ENCODE peak calls at places on chromosomes 16 and 17, in ten cellular contexts. G is PC-3, M is A549, L is HFF-Myc, P is pancreas, I is heart left ventricle, Q is AG09319, H is endothelial cell, W is body of pancreas, Y is tibial artery. S is an unnamed sample.
A peak's percentile ranks its signal among the peaks of the same experiment; 100 is the strongest.

GRCh38 chr17:57785032-57785431 is 39.9 kb upstream of the CCDC182 start:
- DNase-seq in G (no peak), P (no peak), H (no peak), Y (no peak), W (peak; percentile 16), Q (no peak), M (no peak), I (peak; percentile 63), L (no peak), S (no peak)

GRCh38 chr16:57361384-57361783 is 2.8 kb downstream of the CCL22 start:
- DNase-seq in H (no peak), Q (no peak), P (peak; percentile 65), G (no peak), L (no peak), M (no peak), I (no peak), W (peak; percentile 54), Y (no peak), S (no peak)

GRCh38 chr17:45305532-45306087 is 11.2 kb downstream of the MAP3K14 start:
- DNase-seq in M (no peak), P (no peak), G (no peak), H (no peak), I (no peak), W (no peak), Y (no peak), L (no peak), Q (no peak), S (no peak)

GRCh38 chr16:87948119-87948545 is 3.1 kb upstream of the BANP start:
- DNase-seq in W (no peak), Y (no peak), M (no peak), L (no peak), I (no peak), H (no peak), P (no peak), Q (no peak), G (no peak), S (no peak)

GRCh38 chr17:78396436-78397335 is 18.2 kb downstream of the PGS1 start:
- DNase-seq in Q (no peak), I (peak; percentile 71), H (no peak), M (no peak), L (no peak), G (no peak), W (peak; percentile 84), P (peak; percentile 83), Y (no peak), S (no peak)

GRCh38 chr16:24851700-24852099 is 5.9 kb downstream of the SLC5A11 start:
- DNase-seq in Y (no peak), P (no peak), W (no peak), Q (no peak), L (no peak), M (peak; percentile 63), I (no peak), H (no peak), G (peak; percentile 48), S (peak; percentile 37)

GRCh38 chr16:67481561-67482259 is 753 bp upstream of the ATP6V0D1 start:
- DNase-seq in Q (no peak), M (no peak), G (no peak), L (no peak), P (peak; percentile 79), Y (no peak), I (peak; percentile 60), H (no peak), W (peak; percentile 54), S (peak; percentile 21)

GRCh38 chr17:46736100-46736499 is 82.4 kb downstream of the WNT3 start:
- DNase-seq in W (no peak), Q (no peak), M (no peak), I (no peak), P (no peak), G (no peak), Y (no peak), H (no peak), L (no peak), S (no peak)

GRCh38 chr17:39602533-39603303 is 5.0 kb downstream of the NEUROD2 start:
- DNase-seq in H (no peak), Q (no peak), L (no peak), I (no peak), M (no peak), Y (no peak), G (no peak), P (peak; percentile 4), W (no peak), S (peak; percentile 67)

GRCh38 chr17:35236821-35237220 is 6.1 kb upstream of the SLFN5 start:
- DNase-seq in Y (no peak), L (no peak), W (no peak), G (no peak), P (no peak), M (no peak), H (no peak), I (no peak), Q (no peak), S (no peak)

GRCh38 chr17:9236286-9237052 is 215.2 kb downstream of the NTN1 start:
- DNase-seq in M (no peak), W (peak; percentile 30), Y (no peak), G (no peak), Q (no peak), H (no peak), L (no peak), I (no peak), P (no peak), S (no peak)

GRCh38 chr17:40854175-40854814 is 12.7 kb downstream of the KRT12 start:
- DNase-seq in P (no peak), H (no peak), Q (peak; percentile 52), L (peak; percentile 69), M (peak; percentile 84), I (no peak), G (peak; percentile 84), W (no peak), Y (no peak), S (no peak)

GRCh38 chr17:77875881-77876509 is 82.5 kb upstream of the TNRC6C start:
- DNase-seq in H (no peak), W (no peak), P (no peak), Y (no peak), I (peak; percentile 11), G (peak; percentile 11), Q (no peak), L (no peak), M (peak; percentile 49), S (peak; percentile 23)

GRCh38 chr17:57861000-57861736 is 11.3 kb upstream of the MRPS23 start:
- DNase-seq in Q (no peak), P (peak; percentile 77), L (no peak), G (peak; percentile 50), W (peak; percentile 91), M (peak; percentile 90), Y (peak; percentile 74), I (peak; percentile 79), H (no peak), S (peak; percentile 53)

GRCh38 chr17:36550491-36551417 is 6.0 kb downstream of the GGNBP2 start:
- DNase-seq in L (no peak), M (no peak), Q (no peak), W (no peak), I (no peak), H (no peak), Y (no peak), G (no peak), P (no peak), S (no peak)

GRCh38 chr17:66301864-66302741 is at the start of gene PRKCA:
- DNase-seq in H (peak; percentile 64), Y (peak; percentile 51), W (peak; percentile 76), G (peak; percentile 87), I (peak; percentile 75), Q (peak; percentile 53), L (no peak), P (peak; percentile 84), M (peak; percentile 83), S (peak; percentile 85)

DNA sequence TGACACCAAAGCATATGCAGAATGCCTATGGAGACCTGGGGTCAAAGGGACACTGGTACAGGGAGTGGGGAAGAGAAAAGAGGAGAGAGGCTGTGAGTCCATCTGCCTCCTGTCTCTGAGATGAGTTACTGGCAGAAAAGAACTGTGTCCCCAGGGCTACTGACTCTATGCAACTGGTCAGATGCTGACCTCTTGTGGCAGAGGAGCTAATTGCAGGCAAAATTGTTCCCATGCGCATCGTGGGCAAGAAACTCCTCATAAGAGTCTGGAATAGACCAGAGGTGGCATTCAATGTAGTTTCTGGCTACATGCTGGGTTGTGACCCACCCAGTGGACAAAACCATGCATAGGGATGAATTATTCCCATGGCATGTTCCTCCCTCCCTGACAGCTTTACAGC is 26.1 kb upstream of the MLKL start:
- DNase-seq in W (no peak), M (peak; percentile 72), G (peak; percentile 66), Y (no peak), L (no peak), I (no peak), P (no peak), Q (no peak), H (no peak), S (no peak)
- TF ChIP-seq CTCF in W (peak; percentile 26), M (peak; percentile 45), G (peak; percentile 63), Y (no peak), L (peak; percentile 75), I (peak; percentile 10), P (no peak), Q (peak; percentile 18), H (peak; percentile 81), S (peak; percentile 68)

DNA sequence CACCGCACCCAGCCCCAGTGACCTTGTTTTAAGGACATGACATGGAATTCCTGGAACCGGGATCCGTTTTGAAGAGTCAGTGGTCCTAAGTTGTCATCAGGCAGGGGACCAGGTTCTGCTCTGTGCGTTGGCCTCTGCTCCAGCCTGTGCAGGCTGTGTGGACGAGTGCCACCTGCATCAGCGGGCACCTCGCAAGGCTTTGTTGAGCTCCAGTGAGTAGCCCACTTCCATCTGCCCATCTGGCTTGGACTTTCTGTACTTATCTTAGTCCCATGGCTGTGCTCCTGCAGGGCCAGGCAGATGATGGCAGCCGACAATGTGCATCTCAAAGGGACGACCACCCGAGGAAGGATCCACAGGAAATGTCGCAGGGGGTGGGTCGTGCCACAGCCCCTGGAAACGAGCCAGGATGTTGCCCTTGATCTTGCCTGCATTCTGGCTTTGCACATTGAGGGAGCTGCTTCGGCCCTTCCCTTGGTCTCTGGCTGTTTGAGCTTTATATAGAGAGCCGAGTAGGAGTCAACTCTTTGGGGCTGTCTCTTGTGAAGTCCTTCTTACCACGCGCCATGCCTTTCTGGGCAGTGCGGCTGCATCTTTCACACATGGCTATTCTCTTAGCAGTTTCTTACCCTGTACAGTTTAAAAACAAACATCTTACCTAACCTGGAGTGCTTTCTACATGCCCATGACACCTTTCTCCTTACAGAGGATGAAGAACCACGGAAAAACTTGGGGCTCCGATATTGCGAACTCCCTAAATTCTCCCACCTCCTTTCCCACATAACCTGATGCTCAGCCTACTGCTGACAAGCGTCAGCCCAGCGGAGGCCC is 18.3 kb downstream of the KIAA0513 start:
- DNase-seq in I (no peak), L (no peak), M (no peak), P (no peak), Q (no peak), Y (no peak), G (no peak), H (no peak), W (no peak), S (no peak)
- TF ChIP-seq CTCF in I (no peak), L (no peak), M (no peak), P (no peak), Q (no peak), Y (no peak), G (no peak), H (no peak), W (no peak), S (no peak)

GRCh38 chr16:21650517-21650916 is 1.9 kb downstream of the IGSF6 start:
- DNase-seq in Y (peak; percentile 52), M (no peak), W (no peak), I (no peak), G (no peak), H (no peak), P (no peak), Q (no peak), L (no peak), S (no peak)
- TF ChIP-seq CTCF in Y (no peak), M (no peak), W (no peak), I (no peak), G (no peak), H (no peak), P (no peak), Q (no peak), L (no peak), S (no peak)

GRCh38 chr17:80067393-80067986 is 31.0 kb downstream of the CCDC40 start:
- DNase-seq in P (no peak), Q (no peak), W (no peak), M (no peak), L (no peak), G (peak; percentile 61), Y (no peak), H (no peak), I (no peak), S (no peak)
- TF ChIP-seq CTCF in P (no peak), Q (no peak), W (no peak), M (no peak), L (no peak), G (no peak), Y (no peak), H (no peak), I (no peak), S (no peak)